ENCODE peak calls at places on chromosomes 7 and 10, in four cellular contexts. P, X, E and C are unnamed samples. For H3K36me3, the result is how much of the 10 kb centered on the place peaks cover.

GRCh38 chr7:82036146-82036886 is 266.5 kb upstream of the HGF start:
- ATAC-seq in E (no peak), X (peak), P (no peak), C (no peak)

GRCh38 chr7:128437426-128438332 is 18.0 kb upstream of the HILPDA start:
- ATAC-seq in P (no peak), E (no peak), X (peak), C (no peak)

GRCh38 chr10:93596539-93596938 is 4.5 kb downstream of the RBP4 start:
- ATAC-seq in E (peak), P (peak), X (no peak), C (no peak)

GRCh38 chr7:28032738-28033380 is 147.7 kb downstream of the JAZF1 start:
- ATAC-seq in X (no peak), E (no peak), P (no peak), C (no peak)

GRCh38 chr10:19920075-19920726 is 104.0 kb downstream of the PLXDC2 start:
- ATAC-seq in X (no peak), E (no peak), P (no peak), C (no peak)

GRCh38 chr7:79882916-79883315 is 251.7 kb upstream of the GNAI1 start:
- ATAC-seq in P (no peak), X (no peak), E (no peak), C (no peak)

GRCh38 chr7:121020652-121021051 is 32.1 kb downstream of the CPED1 start:
- ATAC-seq in X (no peak), E (no peak), P (no peak), C (peak)

GRCh38 chr10:17729630-17730029 is 22.4 kb upstream of the TMEM236 start:
- ATAC-seq in E (no peak), X (no peak), P (no peak), C (no peak)

GRCh38 chr7:37414352-37414983 is 34.2 kb downstream of the ELMO1 start:
- ATAC-seq in P (peak), X (no peak), E (no peak), C (no peak)

GRCh38 chr10:75226055-75226454 is 9.7 kb downstream of the COMTD1 start:
- ATAC-seq in X (no peak), P (no peak), E (no peak), C (no peak)

GRCh38 chr10:75228278-75228677 is 7.5 kb downstream of the COMTD1 start:
- ATAC-seq in P (no peak), E (no peak), X (no peak), C (no peak)

GRCh38 chr10:75226656-75227055 is 9.1 kb downstream of the COMTD1 start:
- ATAC-seq in P (no peak), X (peak), E (no peak), C (no peak)

GRCh38 chr10:75220258-75220657 is 9.7 kb downstream of the VDAC2 start:
- ATAC-seq in X (no peak), E (no peak), P (no peak), C (no peak)

DNA sequence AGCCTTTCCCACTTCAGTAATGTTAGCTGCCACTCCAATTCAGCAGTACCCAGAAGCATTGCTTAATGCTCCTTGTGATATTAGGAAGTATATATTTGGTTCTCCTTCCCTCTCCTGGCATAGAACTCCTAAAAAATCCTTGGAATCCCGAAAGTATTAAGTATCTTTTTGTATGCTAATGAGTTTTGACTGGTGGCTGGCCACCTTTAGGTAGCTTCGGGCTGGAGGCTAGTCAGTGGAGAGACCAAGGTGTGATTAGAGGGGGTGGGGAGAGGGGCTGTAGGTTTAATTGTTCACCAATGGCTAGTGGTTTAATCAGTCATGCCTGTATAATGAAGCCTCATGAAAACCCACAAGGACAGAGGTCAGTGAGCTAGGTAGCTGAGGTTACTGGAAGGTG is 12.2 kb downstream of the COMTD1 start:
- ATAC-seq in E (no peak), X (no peak), P (no peak), C (no peak)
- H3K36me3 ChIP-seq in E (under half), X (under half), P (under half), C (half or more)

GRCh38 chr10:98534046-98534445 is 87.3 kb upstream of the HPS1 start:
- ATAC-seq in X (no peak), E (no peak), P (no peak), C (no peak)
- TF ChIP-seq EP300 in X (no peak), E (no peak), P (no peak), C (no peak)

GRCh38 chr7:97116308-97116707 is 1.2 kb upstream of the SDHAF3 start:
- ATAC-seq in X (peak), P (no peak), E (peak), C (no peak)

GRCh38 chr7:97117035-97117371 is 495 bp upstream of the SDHAF3 start:
- ATAC-seq in X (no peak), E (peak), P (peak), C (peak)

GRCh38 chr7:97119747-97120146 is 2.2 kb downstream of the SDHAF3 start:
- ATAC-seq in X (no peak), E (no peak), P (no peak), C (no peak)

GRCh38 chr7:97118306-97118917 is 914 bp downstream of the SDHAF3 start:
- ATAC-seq in E (no peak), P (no peak), X (peak), C (no peak)

DNA sequence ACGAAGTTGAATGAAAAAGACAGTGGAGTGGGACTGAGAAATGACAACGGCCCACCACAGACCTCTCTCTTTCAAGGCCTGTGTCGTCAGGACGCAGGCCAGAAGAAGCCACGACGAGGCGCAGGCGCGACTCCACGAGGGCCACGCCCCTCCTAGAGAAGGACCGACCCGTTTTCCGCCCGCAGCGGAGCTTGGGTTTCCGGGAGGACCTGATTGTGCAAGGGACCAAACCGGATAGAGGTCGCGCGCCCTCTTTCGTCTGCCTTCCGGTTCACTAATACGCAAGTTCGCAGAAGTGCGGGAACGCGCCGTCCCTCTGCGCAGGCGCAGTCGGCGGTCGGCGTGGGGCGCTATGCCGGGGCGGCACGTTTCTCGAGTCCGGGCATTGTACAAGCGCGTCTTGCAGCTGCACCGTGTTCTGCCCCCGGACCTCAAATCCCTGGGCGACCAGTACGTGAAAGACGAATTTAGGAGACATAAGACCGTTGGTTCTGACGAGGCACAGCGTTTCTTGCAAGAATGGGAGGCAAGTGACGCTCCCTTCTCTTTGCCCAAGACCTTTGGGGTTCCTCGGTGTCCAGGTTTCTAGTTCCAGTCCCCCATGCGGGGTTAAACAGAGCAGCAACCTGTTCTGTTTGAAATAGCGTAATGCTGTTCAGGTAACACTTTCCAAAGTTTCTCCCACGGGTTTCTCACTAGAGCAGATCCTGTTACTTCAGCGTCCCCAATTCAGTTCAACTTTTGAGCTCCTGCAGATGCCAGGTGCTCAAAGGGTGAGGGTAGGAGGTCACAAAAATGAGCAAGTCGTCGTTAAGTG is at the start of gene SDHAF3:
- ATAC-seq in P (peak), E (peak), X (peak), C (peak)
- TF ChIP-seq POLR2A in P (peak), E (peak), X (peak), C (peak)

DNA sequence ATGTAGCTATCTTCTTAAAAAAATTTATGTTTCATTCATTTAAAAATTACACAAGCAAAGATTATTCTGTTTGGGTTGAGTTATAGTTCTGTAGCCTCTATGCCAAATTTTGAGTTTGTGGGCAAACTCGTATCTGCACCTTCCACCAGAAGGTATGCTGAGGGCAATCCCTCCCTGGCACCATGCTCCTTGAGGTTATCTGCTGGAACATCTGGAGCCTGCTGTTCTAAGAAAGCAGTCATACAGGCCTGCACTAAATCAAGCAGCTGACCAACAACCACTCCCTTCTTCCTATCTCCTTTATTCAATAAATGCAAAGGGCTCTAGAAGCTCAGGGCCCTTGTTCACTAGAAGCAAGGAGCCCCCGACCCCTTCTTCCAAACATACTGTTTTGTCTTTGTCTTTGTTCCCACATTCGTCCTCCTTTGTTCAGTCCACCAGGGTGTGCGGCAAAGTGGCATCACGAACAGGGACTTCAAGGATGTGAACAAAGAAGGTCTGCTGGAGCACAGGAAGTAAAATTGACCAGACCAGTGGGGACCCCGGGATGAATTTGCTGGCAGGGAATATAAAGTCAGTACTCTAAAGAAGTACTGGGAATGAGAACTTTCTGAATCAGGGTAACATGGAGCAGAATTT is 36.4 kb downstream of the OR13A1 start:
- ATAC-seq in P (no peak), X (no peak), E (no peak), C (no peak)
- H3K36me3 ChIP-seq in P (under half), X (under half), E (under half), C (under half)

DNA sequence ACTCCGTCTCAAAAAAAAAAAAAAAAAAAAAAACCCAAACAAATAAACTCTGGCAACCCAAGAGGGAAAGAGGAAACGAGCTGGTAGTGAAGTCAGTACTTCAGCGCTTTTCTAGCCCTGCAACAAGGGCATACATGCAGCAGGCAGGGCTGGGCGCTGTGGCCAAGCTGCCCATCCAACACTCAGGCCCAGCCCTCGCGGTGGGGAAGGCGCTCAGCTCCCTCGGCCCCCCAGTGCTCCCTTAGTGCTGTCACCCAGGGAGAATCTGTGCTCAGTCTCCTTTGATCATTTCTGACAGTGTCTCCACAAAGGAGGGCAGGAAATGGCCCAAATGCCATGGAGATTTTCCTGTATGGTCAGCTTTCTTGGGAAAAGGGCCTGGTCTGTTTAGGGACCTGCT is 97.2 kb downstream of the SMURF1 start:
- ATAC-seq in X (no peak), E (no peak), P (no peak), C (no peak)
- TF ChIP-seq EP300 in X (no peak), E (no peak), P (no peak), C (no peak)

DNA sequence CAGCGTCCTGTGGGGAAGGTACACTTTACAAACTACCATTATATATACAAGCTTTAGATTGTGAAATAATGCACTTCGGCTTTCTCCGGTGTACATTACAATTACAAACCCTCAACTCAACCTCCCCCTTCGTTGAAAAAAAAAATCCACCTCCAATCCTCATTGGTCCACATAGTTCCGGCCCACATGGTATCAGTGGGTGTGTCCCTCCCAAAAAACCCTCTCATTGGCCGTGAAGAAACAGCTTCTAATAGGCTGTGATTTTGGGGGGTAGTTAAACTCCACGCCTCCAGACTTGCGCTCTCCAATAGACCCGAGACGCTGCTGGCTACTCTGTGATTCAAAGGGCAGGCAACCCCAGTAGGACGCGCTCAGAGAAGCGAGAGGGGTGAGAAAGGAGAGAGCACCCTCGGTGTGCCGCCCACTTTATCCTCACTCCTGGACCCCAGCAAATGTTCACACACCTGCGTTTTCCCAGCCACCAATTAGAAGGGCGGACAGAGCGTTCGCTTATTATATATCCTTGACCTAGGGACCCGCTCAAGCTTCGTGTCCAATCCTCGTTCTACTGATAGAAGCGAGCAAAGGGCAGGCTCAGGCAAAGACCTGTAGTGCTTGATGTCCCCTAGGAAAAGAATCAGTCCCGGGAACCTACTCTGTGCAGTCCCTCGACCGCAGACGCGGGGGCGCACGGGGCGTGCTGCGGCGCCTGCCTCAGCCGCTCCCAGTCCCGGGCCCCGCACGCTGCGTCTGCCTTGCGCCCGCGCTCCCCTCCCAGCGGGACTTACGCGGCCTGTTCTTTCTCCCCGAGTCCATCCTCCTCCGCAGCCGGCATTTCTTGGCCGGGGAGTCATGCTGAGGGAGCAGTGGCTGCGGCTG is 991 bp downstream of the PANK1 start:
- ATAC-seq in X (peak), P (peak), E (peak), C (peak)
- TF ChIP-seq POLR2A in X (peak), P (peak), E (peak), C (peak)

GRCh38 chr7:972110-972509 is 3.2 kb downstream of the COX19 start:
- ATAC-seq in E (no peak), X (no peak), P (no peak), C (no peak)
- H3K36me3 ChIP-seq in E (under half), X (under half), P (under half), C (half or more)